ENCODE peak calls at places on chromosomes 1 and 21, in five cellular contexts. L is GM12878, U is HCT116, M is K562, O is HepG2. R is an unnamed sample.
A peak's percentile ranks its signal among the peaks of the same experiment; 100 is the strongest.

GRCh38 chr1:27342391-27342777 is 562 bp downstream of the SYTL1 start:
- DNase-seq in U (no peak), M (no peak), O (no peak), L (no peak), R (no peak)

GRCh38 chr1:102776074-102776473 is 332.2 kb downstream of the COL11A1 start:
- DNase-seq in O (no peak), U (no peak), L (no peak), M (no peak), R (no peak)

GRCh38 chr21:42463861-42464515 is 32.0 kb downstream of the RSPH1 start:
- DNase-seq in O (peak; percentile 10), L (no peak), U (peak; percentile 92), M (no peak), R (no peak)

GRCh38 chr1:22808846-22809501 is 98.3 kb downstream of the EPHB2 start:
- DNase-seq in L (no peak), O (no peak), U (no peak), M (no peak), R (peak; percentile 74)

GRCh38 chr1:59232209-59232608 is 64.7 kb upstream of the FGGY start:
- DNase-seq in L (no peak), O (peak; percentile 63), M (no peak), U (no peak), R (no peak)

GRCh38 chr1:23478896-23479790 is 4.8 kb downstream of the ASAP3 start:
- DNase-seq in U (no peak), L (no peak), M (peak; percentile 82), O (peak; percentile 97), R (no peak)

GRCh38 chr21:16287060-16287459 is 557.3 kb downstream of the USP25 start:
- DNase-seq in O (no peak), M (no peak), U (no peak), L (no peak), R (no peak)

GRCh38 chr1:30412241-30413110 is 310.9 kb downstream of the MATN1 start:
- DNase-seq in O (no peak), M (no peak), L (no peak), U (no peak), R (no peak)

GRCh38 chr1:197619008-197619640 is 156.2 kb downstream of the DENND1B start:
- DNase-seq in M (no peak), U (peak; percentile 6), L (no peak), O (peak; percentile 5), R (no peak)

GRCh38 chr21:45546636-45547203 is 4.5 kb upstream of the SLC19A1 start:
- DNase-seq in O (no peak), L (no peak), M (no peak), U (no peak), R (no peak)

GRCh38 chr1:12078938-12079861 is 16.1 kb downstream of the TNFRSF8 start:
- DNase-seq in O (peak; percentile 47), U (peak; percentile 27), L (peak; percentile 82), M (peak; percentile 74), R (peak; percentile 74)
- TF ChIP-seq REST in O (no peak), U (no peak), L (no peak), M (no peak), R (no peak)

DNA sequence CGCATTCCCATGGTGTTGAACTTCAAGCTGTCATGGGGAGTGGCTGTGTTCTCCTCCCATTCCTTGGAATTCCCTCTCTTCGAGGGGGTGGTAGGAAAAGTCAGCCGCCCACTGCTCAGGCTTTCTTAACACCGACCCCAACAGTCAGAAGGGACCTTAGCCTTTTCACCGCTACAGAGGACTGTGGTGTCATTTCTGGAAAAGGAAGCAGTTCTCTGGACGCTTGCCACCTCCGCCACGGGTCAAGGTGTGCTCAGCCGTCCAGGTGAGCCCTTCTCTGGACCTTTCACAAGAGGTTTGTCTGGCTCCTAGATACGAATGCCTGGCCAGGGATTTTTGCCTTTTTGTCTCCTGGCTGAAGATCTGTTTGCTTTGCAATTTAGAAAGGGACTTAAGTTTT is 31.8 kb downstream of the CLIC6 start:
- DNase-seq in M (no peak), L (no peak), O (no peak), U (no peak), R (no peak)
- TF ChIP-seq YY1 in M (no peak), L (no peak), O (no peak), U (no peak), R (no peak)

GRCh38 chr1:222243902-222244301 is 304.0 kb downstream of the HHIPL2 start:
- DNase-seq in M (no peak), O (no peak), L (no peak), U (peak; percentile 89), R (no peak)

GRCh38 chr1:222241410-222241809 is 306.5 kb downstream of the HHIPL2 start:
- DNase-seq in M (no peak), U (no peak), O (no peak), L (no peak), R (no peak)

GRCh38 chr1:222242492-222242891 is 305.4 kb downstream of the HHIPL2 start:
- DNase-seq in L (no peak), O (no peak), U (no peak), M (no peak), R (no peak)

GRCh38 chr1:222239130-222239529 is 308.8 kb downstream of the HHIPL2 start:
- DNase-seq in U (no peak), O (no peak), L (no peak), M (no peak), R (no peak)

DNA sequence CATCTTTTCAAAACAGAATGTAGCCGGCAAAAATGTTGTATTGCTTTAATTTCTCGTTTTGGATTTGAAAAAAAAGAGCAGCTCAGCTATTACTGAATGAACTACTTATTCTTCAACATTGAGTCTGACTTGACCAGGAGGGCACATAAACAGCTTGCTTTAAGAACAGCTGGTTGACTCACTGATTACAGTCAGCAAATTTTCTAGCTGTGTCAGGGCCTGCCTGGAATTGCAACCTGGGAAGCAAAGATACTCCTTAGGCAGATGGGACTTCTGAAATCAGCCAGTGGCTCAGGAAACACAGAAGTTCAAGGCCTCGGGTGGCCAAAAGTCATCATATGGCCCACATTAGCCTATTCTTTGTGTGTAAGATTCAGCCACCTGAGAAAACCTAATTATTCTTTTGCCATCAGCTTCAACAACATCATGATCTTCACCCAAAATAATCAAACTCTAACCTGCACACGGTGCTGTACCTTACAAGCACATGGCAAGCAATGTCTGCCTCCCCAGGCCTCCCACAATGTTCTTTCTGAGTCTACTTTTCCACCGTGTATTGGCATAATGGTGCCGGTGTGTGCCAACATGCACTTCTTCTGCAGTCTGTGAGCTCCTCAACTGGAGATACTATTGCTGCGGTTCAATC is 307.2 kb downstream of the HHIPL2 start:
- DNase-seq in M (no peak), U (no peak), O (no peak), L (no peak), R (no peak)
- TF ChIP-seq ZBTB33 in M (no peak), U (no peak), O (no peak), L (no peak), R (no peak)

GRCh38 chr21:26847951-26848350 is 2.7 kb upstream of the ADAMTS1 start:
- DNase-seq in M (no peak), L (no peak), U (no peak), O (no peak), R (no peak)

GRCh38 chr21:26845750-26846035 is 484 bp upstream of the ADAMTS1 start:
- DNase-seq in O (no peak), M (no peak), U (no peak), L (no peak), R (no peak)

GRCh38 chr21:26844258-26845065 is 747 bp downstream of the ADAMTS1 start:
- DNase-seq in M (no peak), O (no peak), U (no peak), L (no peak), R (peak; percentile 73)

GRCh38 chr21:26845066-26845749 is at the start of gene ADAMTS1:
- DNase-seq in M (no peak), O (peak; percentile 4), U (no peak), L (no peak), R (peak; percentile 96)

DNA sequence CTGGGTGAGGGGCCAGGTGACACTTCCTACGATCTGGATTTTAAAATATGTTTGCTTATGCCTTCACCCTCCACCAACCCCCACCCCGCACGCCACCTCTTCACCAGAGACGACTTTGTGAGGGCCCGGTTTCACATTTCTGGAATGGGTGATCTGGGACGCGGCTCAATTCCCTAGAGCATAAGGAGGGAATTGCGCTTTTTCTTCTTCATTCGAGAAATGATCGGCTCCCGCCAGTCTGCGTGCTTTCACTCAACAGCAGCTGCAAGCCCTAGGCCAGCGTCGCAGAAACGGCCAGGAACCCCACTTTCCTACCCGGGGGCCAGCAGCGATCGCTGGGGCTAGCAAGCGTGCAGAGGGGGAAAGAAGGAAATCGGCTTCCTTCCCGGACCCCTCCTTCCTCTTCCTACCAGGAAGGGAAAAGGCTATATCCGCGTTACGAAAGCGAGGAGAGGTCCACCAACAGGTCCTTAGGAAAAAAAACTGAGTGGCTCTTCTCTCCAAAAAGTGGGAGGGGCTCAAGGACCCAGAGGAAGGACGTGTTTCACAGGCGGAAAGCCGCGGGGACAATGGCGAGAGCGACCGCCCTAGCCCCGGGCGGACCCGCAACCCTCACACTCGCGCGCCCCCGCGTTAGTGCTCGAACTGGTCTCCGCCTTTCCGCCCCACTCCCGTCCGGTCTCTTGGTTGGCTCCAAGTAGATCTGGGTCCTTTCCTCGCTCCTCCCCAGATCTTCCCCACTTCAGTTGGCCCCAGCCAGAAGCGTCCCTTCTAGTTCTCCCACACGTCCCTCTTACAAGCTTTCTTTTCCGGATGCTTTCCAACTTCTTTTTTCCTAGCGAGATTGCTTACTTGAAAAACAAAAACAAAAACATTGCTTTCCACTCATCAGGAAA is 1.1 kb upstream of the ADAMTS1 start:
- DNase-seq in L (no peak), U (no peak), O (no peak), M (no peak), R (peak; percentile 76)
- TF ChIP-seq REST in L (no peak), U (no peak), O (no peak), M (no peak), R (no peak)

GRCh38 chr1:244322181-244322580 is 129.5 kb downstream of the ADSS2 start:
- DNase-seq in U (no peak), L (no peak), O (no peak), M (no peak), R (no peak)
- TF ChIP-seq YY1 in U (no peak), L (no peak), O (no peak), M (no peak), R (no peak)

GRCh38 chr1:56576880-56577858 is 2.2 kb downstream of the PLPP3 start:
- DNase-seq in M (no peak), U (peak; percentile 21), L (no peak), O (peak; percentile 44), R (peak; percentile 54)
- TF ChIP-seq ZBTB33 in M (no peak), U (no peak), L (no peak), O (no peak), R (no peak)

DNA sequence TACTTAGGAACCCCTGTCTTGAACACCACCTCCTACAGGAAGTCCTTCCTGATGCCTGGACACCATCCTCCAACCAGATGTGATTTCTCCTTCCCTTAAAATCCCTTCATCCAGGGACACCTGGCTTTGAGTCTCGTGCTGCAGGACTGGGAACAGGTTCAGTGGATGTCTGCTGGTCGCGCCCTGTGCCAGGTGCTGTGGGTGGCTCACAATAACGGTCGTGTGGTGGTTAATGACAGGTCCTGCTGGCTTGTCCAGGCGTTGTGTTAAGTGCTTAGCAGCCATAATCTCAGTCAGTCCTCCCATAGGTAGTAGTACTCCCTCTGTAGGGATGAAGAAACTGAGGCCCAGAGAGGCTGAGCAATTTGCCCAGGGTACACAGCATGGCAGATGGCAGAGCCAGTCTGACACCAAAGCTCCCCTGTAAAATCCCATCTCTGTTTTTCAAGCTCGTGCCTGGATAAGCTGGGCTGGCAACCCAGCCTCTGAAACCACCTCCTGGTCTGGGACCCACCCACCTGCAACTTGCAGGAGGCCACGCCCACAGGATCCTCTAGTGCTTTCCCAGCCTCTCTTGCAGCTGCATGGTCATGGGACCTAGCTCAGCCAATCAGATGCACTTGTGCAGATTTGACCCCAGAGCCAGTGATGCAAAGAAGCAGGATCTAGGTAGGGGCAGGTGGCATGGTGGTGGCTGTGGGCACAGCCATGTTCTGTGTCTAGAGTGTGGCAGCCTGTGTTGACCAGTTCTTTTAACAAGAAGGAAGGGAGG is 106.0 kb upstream of the IFFO2 start:
- DNase-seq in M (peak; percentile 42), O (no peak), L (no peak), U (peak; percentile 8), R (no peak)
- TF ChIP-seq REST in M (no peak), O (no peak), L (no peak), U (no peak), R (no peak)